ENCODE peak calls at places on chromosomes 6 and 20, in nine cellular contexts. One of them, this sample, is unnamed.

GRCh38 chr20:50820515-50821256 is 25.8 kb downstream of the BCAS4 start:
- DNase-seq in NCI-H1417 treated with DMSO at 0.1 percent for 48 hours: no peak
- DNase-seq in AG09319: no peak
- DNase-seq in NCI-H446: no peak
- DNase-seq in fibroblast of villous mesenchyme: no peak
- DNase-seq in pons: no peak
- DNase-seq in stimulated activated CD4-positive, alpha-beta T cell treated with anti-CD3 and anti-CD28 coated beads, Interleukin-1b, Interleukin-23, amount 100 ng/mL, for 24 hours: no peak
- DNase-seq in effector memory CD4-positive, alpha-beta T cell: no peak
- DNase-seq in G401: peak
- DNase-seq in this sample: no peak

GRCh38 chr6:149896491-149896890 is 1.4 kb downstream of the RAET1E start:
- DNase-seq in NCI-H446: no peak
- DNase-seq in stimulated activated CD4-positive, alpha-beta T cell treated with anti-CD3 and anti-CD28 coated beads, Interleukin-1b, Interleukin-23, amount 100 ng/mL, for 24 hours: no peak
- DNase-seq in pons: no peak
- DNase-seq in NCI-H1417 treated with DMSO at 0.1 percent for 48 hours: no peak
- DNase-seq in effector memory CD4-positive, alpha-beta T cell: no peak
- DNase-seq in fibroblast of villous mesenchyme: peak
- DNase-seq in AG09319: no peak
- DNase-seq in G401: no peak
- DNase-seq in this sample: no peak

GRCh38 chr20:44640522-44640921 is 11.0 kb downstream of the ADA start:
- DNase-seq in fibroblast of villous mesenchyme: no peak
- DNase-seq in G401: no peak
- DNase-seq in NCI-H446: no peak
- DNase-seq in AG09319: no peak
- DNase-seq in stimulated activated CD4-positive, alpha-beta T cell treated with anti-CD3 and anti-CD28 coated beads, Interleukin-1b, Interleukin-23, amount 100 ng/mL, for 24 hours: no peak
- DNase-seq in pons: no peak
- DNase-seq in effector memory CD4-positive, alpha-beta T cell: no peak
- DNase-seq in NCI-H1417 treated with DMSO at 0.1 percent for 48 hours: no peak
- DNase-seq in this sample: no peak

GRCh38 chr6:475341-475740 is 83.8 kb downstream of the IRF4 start:
- DNase-seq in G401: no peak
- DNase-seq in NCI-H1417 treated with DMSO at 0.1 percent for 48 hours: no peak
- DNase-seq in AG09319: no peak
- DNase-seq in effector memory CD4-positive, alpha-beta T cell: no peak
- DNase-seq in pons: no peak
- DNase-seq in stimulated activated CD4-positive, alpha-beta T cell treated with anti-CD3 and anti-CD28 coated beads, Interleukin-1b, Interleukin-23, amount 100 ng/mL, for 24 hours: no peak
- DNase-seq in NCI-H446: no peak
- DNase-seq in fibroblast of villous mesenchyme: no peak
- DNase-seq in this sample: no peak

GRCh38 chr6:99330159-99330558 is 19.3 kb downstream of the FAXC start:
- DNase-seq in NCI-H446: peak
- DNase-seq in effector memory CD4-positive, alpha-beta T cell: no peak
- DNase-seq in G401: peak
- DNase-seq in fibroblast of villous mesenchyme: peak
- DNase-seq in stimulated activated CD4-positive, alpha-beta T cell treated with anti-CD3 and anti-CD28 coated beads, Interleukin-1b, Interleukin-23, amount 100 ng/mL, for 24 hours: peak
- DNase-seq in AG09319: peak
- DNase-seq in pons: peak
- DNase-seq in NCI-H1417 treated with DMSO at 0.1 percent for 48 hours: no peak
- DNase-seq in this sample: no peak

GRCh38 chr6:47090881-47091280 is 48.7 kb upstream of the ADGRF1 start:
- DNase-seq in fibroblast of villous mesenchyme: no peak
- DNase-seq in stimulated activated CD4-positive, alpha-beta T cell treated with anti-CD3 and anti-CD28 coated beads, Interleukin-1b, Interleukin-23, amount 100 ng/mL, for 24 hours: no peak
- DNase-seq in G401: no peak
- DNase-seq in NCI-H1417 treated with DMSO at 0.1 percent for 48 hours: no peak
- DNase-seq in effector memory CD4-positive, alpha-beta T cell: no peak
- DNase-seq in AG09319: no peak
- DNase-seq in pons: no peak
- DNase-seq in NCI-H446: no peak
- DNase-seq in this sample: no peak

GRCh38 chr6:139939189-139939979 is 564.9 kb upstream of the CITED2 start:
- DNase-seq in AG09319: no peak
- DNase-seq in effector memory CD4-positive, alpha-beta T cell: no peak
- DNase-seq in G401: no peak
- DNase-seq in fibroblast of villous mesenchyme: no peak
- DNase-seq in NCI-H1417 treated with DMSO at 0.1 percent for 48 hours: no peak
- DNase-seq in stimulated activated CD4-positive, alpha-beta T cell treated with anti-CD3 and anti-CD28 coated beads, Interleukin-1b, Interleukin-23, amount 100 ng/mL, for 24 hours: no peak
- DNase-seq in pons: no peak
- DNase-seq in NCI-H446: no peak
- DNase-seq in this sample: no peak

GRCh38 chr6:168599769-168600330 is 158.9 kb downstream of the SMOC2 start:
- DNase-seq in fibroblast of villous mesenchyme: no peak
- DNase-seq in NCI-H1417 treated with DMSO at 0.1 percent for 48 hours: no peak
- DNase-seq in G401: no peak
- DNase-seq in effector memory CD4-positive, alpha-beta T cell: no peak
- DNase-seq in NCI-H446: no peak
- DNase-seq in stimulated activated CD4-positive, alpha-beta T cell treated with anti-CD3 and anti-CD28 coated beads, Interleukin-1b, Interleukin-23, amount 100 ng/mL, for 24 hours: no peak
- DNase-seq in pons: no peak
- DNase-seq in AG09319: no peak
- DNase-seq in this sample: no peak

GRCh38 chr6:26536571-26537159 is 1.5 kb upstream of the HMGN4 start:
- DNase-seq in fibroblast of villous mesenchyme: peak
- DNase-seq in NCI-H446: peak
- DNase-seq in G401: peak
- DNase-seq in stimulated activated CD4-positive, alpha-beta T cell treated with anti-CD3 and anti-CD28 coated beads, Interleukin-1b, Interleukin-23, amount 100 ng/mL, for 24 hours: no peak
- DNase-seq in AG09319: no peak
- DNase-seq in NCI-H1417 treated with DMSO at 0.1 percent for 48 hours: no peak
- DNase-seq in effector memory CD4-positive, alpha-beta T cell: no peak
- DNase-seq in pons: peak
- DNase-seq in this sample: peak

GRCh38 chr6:98957440-98957839 is 9.7 kb upstream of the FBXL4 start:
- DNase-seq in NCI-H1417 treated with DMSO at 0.1 percent for 48 hours: no peak
- DNase-seq in AG09319: peak
- DNase-seq in G401: no peak
- DNase-seq in effector memory CD4-positive, alpha-beta T cell: no peak
- DNase-seq in pons: no peak
- DNase-seq in fibroblast of villous mesenchyme: peak
- DNase-seq in NCI-H446: no peak
- DNase-seq in stimulated activated CD4-positive, alpha-beta T cell treated with anti-CD3 and anti-CD28 coated beads, Interleukin-1b, Interleukin-23, amount 100 ng/mL, for 24 hours: no peak
- DNase-seq in this sample: no peak

GRCh38 chr6:25927177-25927576 is 3.3 kb downstream of the SLC17A2 start:
- DNase-seq in pons: no peak
- DNase-seq in effector memory CD4-positive, alpha-beta T cell: no peak
- DNase-seq in AG09319: no peak
- DNase-seq in NCI-H1417 treated with DMSO at 0.1 percent for 48 hours: no peak
- DNase-seq in NCI-H446: no peak
- DNase-seq in fibroblast of villous mesenchyme: no peak
- DNase-seq in G401: no peak
- DNase-seq in stimulated activated CD4-positive, alpha-beta T cell treated with anti-CD3 and anti-CD28 coated beads, Interleukin-1b, Interleukin-23, amount 100 ng/mL, for 24 hours: no peak
- DNase-seq in this sample: no peak

GRCh38 chr6:152201134-152201533 is 393.7 kb downstream of the ESR1 start:
- DNase-seq in stimulated activated CD4-positive, alpha-beta T cell treated with anti-CD3 and anti-CD28 coated beads, Interleukin-1b, Interleukin-23, amount 100 ng/mL, for 24 hours: no peak
- DNase-seq in pons: no peak
- DNase-seq in fibroblast of villous mesenchyme: no peak
- DNase-seq in G401: no peak
- DNase-seq in NCI-H446: no peak
- DNase-seq in AG09319: no peak
- DNase-seq in effector memory CD4-positive, alpha-beta T cell: no peak
- DNase-seq in NCI-H1417 treated with DMSO at 0.1 percent for 48 hours: no peak
- DNase-seq in this sample: no peak

GRCh38 chr6:26224547-26224912 is 137.3 kb downstream of the HFE start:
- DNase-seq in stimulated activated CD4-positive, alpha-beta T cell treated with anti-CD3 and anti-CD28 coated beads, Interleukin-1b, Interleukin-23, amount 100 ng/mL, for 24 hours: no peak
- DNase-seq in effector memory CD4-positive, alpha-beta T cell: no peak
- DNase-seq in NCI-H446: no peak
- DNase-seq in pons: no peak
- DNase-seq in fibroblast of villous mesenchyme: peak
- DNase-seq in NCI-H1417 treated with DMSO at 0.1 percent for 48 hours: no peak
- DNase-seq in AG09319: no peak
- DNase-seq in G401: no peak
- DNase-seq in this sample: no peak

GRCh38 chr20:32333181-32333987 is 24.7 kb upstream of the ASXL1 start:
- DNase-seq in effector memory CD4-positive, alpha-beta T cell: no peak
- DNase-seq in AG09319: no peak
- DNase-seq in NCI-H1417 treated with DMSO at 0.1 percent for 48 hours: no peak
- DNase-seq in NCI-H446: no peak
- DNase-seq in stimulated activated CD4-positive, alpha-beta T cell treated with anti-CD3 and anti-CD28 coated beads, Interleukin-1b, Interleukin-23, amount 100 ng/mL, for 24 hours: no peak
- DNase-seq in fibroblast of villous mesenchyme: no peak
- DNase-seq in G401: no peak
- DNase-seq in pons: no peak
- DNase-seq in this sample: no peak

GRCh38 chr20:24948939-24949679 is at the start of gene CST7:
- DNase-seq in NCI-H1417 treated with DMSO at 0.1 percent for 48 hours: no peak
- DNase-seq in stimulated activated CD4-positive, alpha-beta T cell treated with anti-CD3 and anti-CD28 coated beads, Interleukin-1b, Interleukin-23, amount 100 ng/mL, for 24 hours: peak
- DNase-seq in AG09319: no peak
- DNase-seq in pons: no peak
- DNase-seq in effector memory CD4-positive, alpha-beta T cell: peak
- DNase-seq in NCI-H446: no peak
- DNase-seq in fibroblast of villous mesenchyme: no peak
- DNase-seq in G401: no peak
- DNase-seq in this sample: no peak

GRCh38 chr6:1987640-1988039 is 257.8 kb downstream of the GMDS start:
- DNase-seq in NCI-H1417 treated with DMSO at 0.1 percent for 48 hours: no peak
- DNase-seq in AG09319: peak
- DNase-seq in stimulated activated CD4-positive, alpha-beta T cell treated with anti-CD3 and anti-CD28 coated beads, Interleukin-1b, Interleukin-23, amount 100 ng/mL, for 24 hours: no peak
- DNase-seq in G401: no peak
- DNase-seq in fibroblast of villous mesenchyme: peak
- DNase-seq in NCI-H446: no peak
- DNase-seq in effector memory CD4-positive, alpha-beta T cell: no peak
- DNase-seq in pons: no peak
- DNase-seq in this sample: no peak

GRCh38 chr6:11575408-11576033 is 38.0 kb downstream of the TMEM170B start:
- DNase-seq in NCI-H446: peak
- DNase-seq in fibroblast of villous mesenchyme: peak
- DNase-seq in G401: peak
- DNase-seq in pons: peak
- DNase-seq in stimulated activated CD4-positive, alpha-beta T cell treated with anti-CD3 and anti-CD28 coated beads, Interleukin-1b, Interleukin-23, amount 100 ng/mL, for 24 hours: peak
- DNase-seq in NCI-H1417 treated with DMSO at 0.1 percent for 48 hours: no peak
- DNase-seq in AG09319: peak
- DNase-seq in effector memory CD4-positive, alpha-beta T cell: no peak
- DNase-seq in this sample: no peak

GRCh38 chr20:57397693-57398108 is 6.5 kb downstream of the RBM38 start:
- DNase-seq in G401: peak
- DNase-seq in NCI-H1417 treated with DMSO at 0.1 percent for 48 hours: no peak
- DNase-seq in pons: no peak
- DNase-seq in fibroblast of villous mesenchyme: no peak
- DNase-seq in NCI-H446: no peak
- DNase-seq in stimulated activated CD4-positive, alpha-beta T cell treated with anti-CD3 and anti-CD28 coated beads, Interleukin-1b, Interleukin-23, amount 100 ng/mL, for 24 hours: no peak
- DNase-seq in AG09319: no peak
- DNase-seq in effector memory CD4-positive, alpha-beta T cell: peak
- DNase-seq in this sample: no peak

GRCh38 chr6:107607109-107607508 is 117.2 kb downstream of the SOBP start:
- DNase-seq in stimulated activated CD4-positive, alpha-beta T cell treated with anti-CD3 and anti-CD28 coated beads, Interleukin-1b, Interleukin-23, amount 100 ng/mL, for 24 hours: no peak
- DNase-seq in pons: no peak
- DNase-seq in NCI-H1417 treated with DMSO at 0.1 percent for 48 hours: no peak
- DNase-seq in NCI-H446: no peak
- DNase-seq in fibroblast of villous mesenchyme: peak
- DNase-seq in effector memory CD4-positive, alpha-beta T cell: no peak
- DNase-seq in AG09319: no peak
- DNase-seq in G401: peak
- DNase-seq in this sample: no peak

GRCh38 chr20:42492998-42493397 is 696.7 kb downstream of the PTPRT start:
- DNase-seq in fibroblast of villous mesenchyme: no peak
- DNase-seq in pons: peak
- DNase-seq in G401: no peak
- DNase-seq in AG09319: no peak
- DNase-seq in effector memory CD4-positive, alpha-beta T cell: no peak
- DNase-seq in NCI-H1417 treated with DMSO at 0.1 percent for 48 hours: no peak
- DNase-seq in stimulated activated CD4-positive, alpha-beta T cell treated with anti-CD3 and anti-CD28 coated beads, Interleukin-1b, Interleukin-23, amount 100 ng/mL, for 24 hours: no peak
- DNase-seq in NCI-H446: no peak
- DNase-seq in this sample: no peak